ENCODE peak calls at places on chromosomes 2 and 18, in six cellular contexts. S is A549; X is activated CD8-positive, alpha-beta T cell treated with anti-CD3 and anti-CD28 coated beads, Interleukin-2, amount 10 ng/mL, durations not matched to agents 7 days and 5 days; N is central memory CD8-positive, alpha-beta T cell; P is Right ventricle myocardium inferior; I is body of pancreas. W is an unnamed sample.

GRCh38 chr2:46982356-46983064 is 66.9 kb upstream of the MCFD2 start:
- ATAC-seq in S (no peak), X (no peak), N (no peak), P (no peak), I (no peak), W (no peak)

GRCh38 chr18:10685484-10685883 is 159.7 kb downstream of the NAPG start:
- ATAC-seq in S (no peak), X (no peak), N (no peak), P (no peak), I (no peak), W (no peak)

GRCh38 chr2:172433169-172433568 is 5.8 kb downstream of the ITGA6 start:
- ATAC-seq in S (no peak), X (no peak), N (no peak), P (no peak), I (no peak), W (peak)

GRCh38 chr2:174573621-174574081 is 24.0 kb downstream of the WIPF1 start:
- ATAC-seq in S (no peak), X (peak), N (peak), P (peak), I (no peak), W (peak)

GRCh38 chr2:6945087-6945813 is 28.0 kb downstream of the RNF144A start:
- ATAC-seq in S (no peak), X (no peak), N (no peak), P (no peak), I (no peak), W (no peak)

GRCh38 chr2:136932700-136933099 is 167.4 kb downstream of the THSD7B start:
- ATAC-seq in S (no peak), X (no peak), N (no peak), P (no peak), I (no peak), W (no peak)

GRCh38 chr18:58449366-58449935 is 179.4 kb downstream of the ALPK2 start:
- ATAC-seq in S (no peak), X (no peak), N (no peak), P (no peak), I (no peak), W (peak)

GRCh38 chr18:76850112-76850511 is 27.8 kb downstream of the ZNF236 start:
- ATAC-seq in S (no peak), X (no peak), N (no peak), P (no peak), I (no peak), W (no peak)

GRCh38 chr2:27308359-27308875 is at the start of gene UCN:
- ATAC-seq in S (no peak), X (no peak), N (no peak), P (peak), I (peak), W (peak)

GRCh38 chr2:46273225-46273863 is 23.9 kb upstream of the EPAS1 start:
- ATAC-seq in S (no peak), X (no peak), N (no peak), P (peak), I (no peak), W (peak)

GRCh38 chr2:237864940-237865622 is 5.7 kb downstream of the RAMP1 start:
- ATAC-seq in S (no peak), X (no peak), N (no peak), P (peak), I (peak), W (no peak)

GRCh38 chr2:17233157-17233556 is 285.1 kb downstream of the RAD51AP2 start:
- ATAC-seq in S (no peak), X (no peak), N (no peak), P (no peak), I (no peak), W (no peak)

GRCh38 chr2:215966951-215967350 is 46.4 kb downstream of the MREG start:
- ATAC-seq in S (no peak), X (no peak), N (no peak), P (no peak), I (no peak), W (peak)

GRCh38 chr18:58046087-58046793 is 2.2 kb downstream of the NEDD4L start:
- ATAC-seq in S (no peak), X (no peak), N (no peak), P (no peak), I (no peak), W (no peak)

W was measured in esophagus mucosa.